ENCODE peak calls at places on chromosomes 1 and 21, in nine cellular contexts. L is SK-N-SH; N is T1000; H is naive thymus-derived CD8-positive, alpha-beta T cell; T is ACHN; A is left kidney; C is pons; F is astrocyte of the spinal cord; I is psoas muscle. G is an unnamed sample.

GRCh38 chr21:42513985-42514882 is 582 bp downstream of the SLC37A1 start:
- DNase-seq in L (peak; percentile 74), N (no peak), H (peak; percentile 56), T (peak; percentile 24), A (peak; percentile 69), C (no peak), F (no peak), I (peak; percentile 46), G (peak; percentile 50)

GRCh38 chr1:15833069-15833679 is 14.3 kb upstream of the SPEN start:
- DNase-seq in L (no peak), N (peak; percentile 48), H (peak; percentile 45), T (no peak), A (no peak), C (peak; percentile 51), F (no peak), I (peak; percentile 65), G (peak; percentile 60)

GRCh38 chr1:230869499-230869898 is 1.2 kb upstream of the C1orf198 start:
- DNase-seq in L (no peak), N (no peak), H (no peak), T (no peak), A (peak; percentile 60), C (no peak), F (peak; percentile 42), I (no peak), G (no peak)

GRCh38 chr1:205590777-205591513 is 40.9 kb downstream of the ELK4 start:
- DNase-seq in L (no peak), N (no peak), H (no peak), T (no peak), A (no peak), C (no peak), F (no peak), I (no peak), G (no peak)

GRCh38 chr1:15851251-15852035 is 3.9 kb downstream of the SPEN start:
- DNase-seq in L (no peak), N (no peak), H (no peak), T (no peak), A (no peak), C (peak; percentile 93), F (no peak), I (no peak), G (no peak)

GRCh38 chr1:3236955-3237354 is 168.0 kb downstream of the PRDM16 start:
- DNase-seq in L (no peak), N (no peak), H (no peak), T (no peak), A (no peak), C (no peak), F (no peak), I (no peak), G (no peak)

GRCh38 chr21:27346041-27346448 is 379.2 kb upstream of the ADAMTS5 start:
- DNase-seq in L (no peak), N (no peak), H (no peak), T (no peak), A (no peak), C (no peak), F (peak; percentile 76), I (no peak), G (no peak)

GRCh38 chr1:169741666-169742394 is 8.0 kb upstream of the SELE start:
- DNase-seq in L (no peak), N (no peak), H (no peak), T (peak; percentile 73), A (no peak), C (no peak), F (peak; percentile 75), I (no peak), G (no peak)

GRCh38 chr1:226625326-226625725 is 76.8 kb downstream of the STUM start:
- DNase-seq in L (no peak), N (no peak), H (no peak), T (no peak), A (no peak), C (no peak), F (no peak), I (no peak), G (no peak)

GRCh38 chr1:5691795-5692517 is 300.3 kb downstream of the NPHP4 start:
- DNase-seq in L (peak; percentile 70), N (no peak), H (no peak), T (no peak), A (no peak), C (no peak), F (no peak), I (no peak), G (no peak)

GRCh38 chr1:50978144-50978851 is 8.3 kb downstream of the CDKN2C start:
- DNase-seq in L (peak; percentile 82), N (peak; percentile 38), H (peak; percentile 48), T (peak; percentile 79), A (peak; percentile 68), C (peak; percentile 51), F (peak; percentile 41), I (peak; percentile 74), G (peak; percentile 23)

GRCh38 chr1:164628758-164629157 is 69.8 kb downstream of the PBX1 start:
- DNase-seq in L (no peak), N (no peak), H (no peak), T (no peak), A (no peak), C (no peak), F (no peak), I (no peak), G (no peak)

GRCh38 chr1:196193891-196194559 is 414.2 kb downstream of the KCNT2 start:
- DNase-seq in L (no peak), N (no peak), H (no peak), T (no peak), A (no peak), C (no peak), F (peak; percentile 35), I (no peak), G (no peak)

GRCh38 chr1:230430499-230430898 is 4.4 kb upstream of the PGBD5 start:
- DNase-seq in L (no peak), N (no peak), H (no peak), T (no peak), A (no peak), C (peak; percentile 54), F (no peak), I (no peak), G (no peak)

GRCh38 chr1:188769181-188769580 is 1708.5 kb downstream of the BRINP3 start:
- DNase-seq in L (no peak), N (no peak), H (no peak), T (no peak), A (no peak), C (no peak), F (no peak), I (no peak), G (no peak)

GRCh38 chr1:44327679-44328491 is 27.2 kb downstream of the ERI3 start:
- DNase-seq in L (peak; percentile 71), N (peak; percentile 99), H (no peak), T (peak; percentile 98), A (no peak), C (peak; percentile 11), F (peak; percentile 99), I (peak; percentile 90), G (no peak)

GRCh38 chr1:225449774-225450173 is 21.9 kb upstream of the LBR start:
- DNase-seq in L (no peak), N (no peak), H (no peak), T (no peak), A (no peak), C (no peak), F (no peak), I (no peak), G (no peak)

GRCh38 chr1:212827831-212828278 is 19.6 kb downstream of the SPATA45 start:
- DNase-seq in L (no peak), N (no peak), H (no peak), T (no peak), A (peak; percentile 6), C (no peak), F (no peak), I (no peak), G (no peak)

GRCh38 chr1:179296831-179297377 is 3.3 kb downstream of the SOAT1 start:
- DNase-seq in L (no peak), N (no peak), H (no peak), T (no peak), A (no peak), C (peak; percentile 68), F (no peak), I (no peak), G (no peak)

GRCh38 chr1:94236630-94237290 is 624 bp downstream of the ARHGAP29 start:
- DNase-seq in L (no peak), N (peak; percentile 57), H (no peak), T (peak; percentile 45), A (no peak), C (no peak), F (peak; percentile 57), I (peak; percentile 62), G (no peak)

GRCh38 chr1:230113605-230114241 is 46.7 kb downstream of the GALNT2 start:
- DNase-seq in L (no peak), N (peak; percentile 47), H (no peak), T (peak; percentile 87), A (peak; percentile 72), C (peak; percentile 40), F (peak; percentile 97), I (peak; percentile 49), G (no peak)

GRCh38 chr1:231431665-231432415 is 9.8 kb upstream of the EGLN1 start:
- DNase-seq in L (no peak), N (no peak), H (no peak), T (no peak), A (no peak), C (no peak), F (no peak), I (no peak), G (no peak)

GRCh38 chr21:42775123-42775522 is 104.2 kb downstream of the WDR4 start:
- DNase-seq in L (no peak), N (no peak), H (no peak), T (no peak), A (no peak), C (no peak), F (no peak), I (no peak), G (no peak)

GRCh38 chr1:206075786-206076725 is 23.1 kb downstream of the RHEX start:
- DNase-seq in L (no peak), N (no peak), H (no peak), T (no peak), A (peak; percentile 18), C (no peak), F (no peak), I (no peak), G (no peak)

GRCh38 chr1:154208677-154209390 is 2.7 kb upstream of the CFAP141 start:
- DNase-seq in L (no peak), N (no peak), H (no peak), T (no peak), A (no peak), C (no peak), F (no peak), I (no peak), G (no peak)

GRCh38 chr1:74498901-74499300 is 13.5 kb downstream of the LRRC53 start:
- DNase-seq in L (no peak), N (no peak), H (no peak), T (no peak), A (no peak), C (no peak), F (no peak), I (no peak), G (no peak)

GRCh38 chr1:43373034-43373940 is 5.5 kb upstream of the ELOVL1 start:
- DNase-seq in L (no peak), N (peak; percentile 34), H (no peak), T (peak; percentile 65), A (no peak), C (no peak), F (peak; percentile 80), I (no peak), G (no peak)